ENCODE peak calls at places on chromosome 16, in seven cellular contexts. W is transverse colon, B is posterior cingulate gyrus, R is cardiac fibroblast, X is RCC 7860, A is foreskin fibroblast, L is SK-MEL-5. O is an unnamed sample.

GRCh38 chr16:55901756-55902155 is 26.6 kb upstream of the CES5A start:
- DNase-seq in W (no peak), B (no peak), R (no peak), X (no peak), A (no peak), L (no peak), O (no peak)

GRCh38 chr16:89712476-89712805 is 8.3 kb downstream of the VPS9D1 start:
- DNase-seq in W (no peak), B (no peak), R (peak; percentile 37), X (no peak), A (peak; percentile 42), L (no peak), O (no peak)

GRCh38 chr16:85157813-85158701 is 45.8 kb upstream of the CIBAR2 start:
- DNase-seq in W (no peak), B (no peak), R (no peak), X (no peak), A (peak; percentile 49), L (no peak), O (no peak)

GRCh38 chr16:3007957-3008748 is 4.6 kb upstream of the CLDN9 start:
- DNase-seq in W (no peak), B (no peak), R (no peak), X (no peak), A (no peak), L (no peak), O (peak; percentile 58)

GRCh38 chr16:65415460-65415859 is 293.6 kb upstream of the CDH11 start:
- DNase-seq in W (no peak), B (no peak), R (no peak), X (peak; percentile 63), A (no peak), L (no peak), O (no peak)

GRCh38 chr16:69397821-69398521 is 12.2 kb upstream of the TERF2 start:
- DNase-seq in W (no peak), B (no peak), R (peak; percentile 88), X (peak; percentile 22), A (peak; percentile 88), L (peak; percentile 90), O (no peak)

GRCh38 chr16:89821438-89822187 is 5.2 kb upstream of the FANCA start:
- DNase-seq in W (no peak), B (no peak), R (no peak), X (no peak), A (no peak), L (no peak), O (no peak)

GRCh38 chr16:22843122-22843521 is 29.2 kb downstream of the HS3ST2 start:
- DNase-seq in W (no peak), B (no peak), R (no peak), X (no peak), A (no peak), L (no peak), O (no peak)

GRCh38 chr16:1630450-1631213 is 18.5 kb downstream of the CRAMP1 start:
- DNase-seq in W (no peak), B (no peak), R (no peak), X (no peak), A (no peak), L (no peak), O (no peak)

GRCh38 chr16:49858200-49859129 is 2.6 kb upstream of the ZNF423 start:
- DNase-seq in W (peak; percentile 58), B (peak; percentile 34), R (peak; percentile 75), X (no peak), A (peak; percentile 67), L (no peak), O (no peak)

GRCh38 chr16:4371481-4372314 is at the start of gene VASN:
- DNase-seq in W (peak; percentile 77), B (peak; percentile 83), R (peak; percentile 89), X (peak; percentile 24), A (peak; percentile 92), L (peak; percentile 49), O (no peak)

GRCh38 chr16:2686912-2687507 is 4.7 kb downstream of the KCTD5 start:
- DNase-seq in W (peak; percentile 66), B (no peak), R (no peak), X (no peak), A (no peak), L (no peak), O (peak; percentile 87)

O was measured in AML-193.